ENCODE peak calls at places on chromosome 9, in five cellular contexts. O is HCT116, Q is IMR-90, X is prostate gland, A is stomach. T is an unnamed sample.

GRCh38 chr9:105296889-105297288 is 52.4 kb downstream of the SLC44A1 start:
- DNase-seq in X (no peak), A (no peak), Q (peak; percentile 90), O (peak; percentile 18), T (no peak)

GRCh38 chr9:94826644-94827410 is 100.3 kb downstream of the AOPEP start:
- DNase-seq in A (no peak), X (no peak), Q (no peak), O (no peak), T (no peak)

GRCh38 chr9:80701061-80701460 is 988.3 kb downstream of the TLE1 start:
- DNase-seq in A (no peak), Q (peak; percentile 8), O (no peak), X (no peak), T (no peak)

GRCh38 chr9:121538221-121538620 is 38.6 kb upstream of the GGTA1 start:
- DNase-seq in X (no peak), Q (no peak), O (peak; percentile 48), A (no peak), T (no peak)

GRCh38 chr9:99822596-99823391 is 1.1 kb downstream of the NR4A3 start:
- DNase-seq in A (peak; percentile 42), X (peak; percentile 16), O (no peak), Q (peak; percentile 51), T (peak; percentile 36)

GRCh38 chr9:124369236-124369797 is 45.9 kb downstream of the PSMB7 start:
- DNase-seq in A (no peak), O (no peak), Q (no peak), X (no peak), T (no peak)

GRCh38 chr9:135310134-135310533 is 169.4 kb upstream of the PPP1R26 start:
- DNase-seq in X (no peak), O (no peak), A (no peak), Q (no peak), T (no peak)

GRCh38 chr9:123406691-123407536 is 50.9 kb downstream of the CRB2 start:
- DNase-seq in X (no peak), O (no peak), Q (peak; percentile 33), A (no peak), T (no peak)

GRCh38 chr9:128999581-129000206 is 28.4 kb downstream of the SH3GLB2 start:
- DNase-seq in X (no peak), A (no peak), Q (no peak), O (no peak), T (no peak)

GRCh38 chr9:35521708-35522107 is 31.8 kb downstream of the RUSC2 start:
- DNase-seq in O (no peak), X (no peak), Q (peak; percentile 88), A (no peak), T (no peak)

GRCh38 chr9:126412945-126413344 is 86.3 kb downstream of the MVB12B start:
- DNase-seq in A (no peak), O (no peak), Q (no peak), X (no peak), T (no peak)

GRCh38 chr9:102518324-102518723 is 476.8 kb upstream of the CYLC2 start:
- DNase-seq in Q (no peak), A (peak; percentile 61), O (no peak), X (no peak), T (peak; percentile 35)

GRCh38 chr9:124208571-124208970 is 49.2 kb upstream of the NEK6 start:
- DNase-seq in X (no peak), O (no peak), A (no peak), Q (no peak), T (no peak)

GRCh38 chr9:79671558-79671957 is 99.8 kb downstream of the TLE4 start:
- DNase-seq in O (no peak), X (no peak), A (no peak), Q (peak; percentile 47), T (no peak)

GRCh38 chr9:7011395-7012067 is 253.8 kb downstream of the KDM4C start:
- DNase-seq in X (no peak), O (no peak), A (no peak), Q (no peak), T (no peak)

GRCh38 chr9:135840107-135840506 is 67.2 kb downstream of the CAMSAP1 start:
- DNase-seq in O (no peak), Q (no peak), X (no peak), A (no peak), T (no peak)

GRCh38 chr9:134855231-134855899 is 25.2 kb upstream of the FCN2 start:
- DNase-seq in O (no peak), X (no peak), Q (no peak), A (no peak), T (no peak)

GRCh38 chr9:36980148-36980974 is 53.7 kb downstream of the PAX5 start:
- DNase-seq in O (peak; percentile 19), X (no peak), Q (no peak), A (no peak), T (no peak)

GRCh38 chr9:6584881-6585597 is 60.5 kb downstream of the GLDC start:
- DNase-seq in X (no peak), Q (peak; percentile 40), O (peak; percentile 23), A (no peak), T (no peak)

GRCh38 chr9:123111427-123111826 is 78.0 kb downstream of the GPR21 start:
- DNase-seq in A (peak; percentile 38), Q (no peak), X (peak; percentile 36), O (no peak), T (no peak)

GRCh38 chr9:110575952-110576351 is 3.6 kb downstream of the SVEP1 start:
- DNase-seq in O (no peak), X (no peak), Q (no peak), A (no peak), T (no peak)

GRCh38 chr9:125142560-125143376 is 560 bp downstream of the SCAI start:
- DNase-seq in X (no peak), O (no peak), A (no peak), Q (no peak), T (no peak)

GRCh38 chr9:116692619-116693018 is 5.5 kb downstream of the TRIM32 start:
- DNase-seq in Q (no peak), O (no peak), X (no peak), A (no peak), T (no peak)
- H3K4me3 ChIP-seq in Q (no peak overlapping the region), O (no peak overlapping the region), X (no peak overlapping the region), A (no peak overlapping the region), T (no peak overlapping the region)

GRCh38 chr9:91008568-91008967 is 206.9 kb downstream of the SYK start:
- DNase-seq in X (no peak), Q (no peak), O (no peak), A (no peak), T (no peak)

GRCh38 chr9:91004992-91005391 is 203.4 kb downstream of the SYK start:
- DNase-seq in A (no peak), O (no peak), Q (no peak), X (no peak), T (no peak)

GRCh38 chr9:91001146-91001611 is 199.6 kb downstream of the SYK start:
- DNase-seq in O (peak; percentile 85), X (peak; percentile 47), A (peak; percentile 39), Q (peak; percentile 61), T (no peak)

GRCh38 chr9:91006046-91006445 is 204.4 kb downstream of the SYK start:
- DNase-seq in X (no peak), A (no peak), Q (no peak), O (no peak), T (no peak)

GRCh38 chr9:91004484-91004883 is 202.9 kb downstream of the SYK start:
- DNase-seq in Q (no peak), O (no peak), X (no peak), A (no peak), T (no peak)
- H3K27ac ChIP-seq in Q (no peak overlapping the region), O (no peak overlapping the region), X (no peak overlapping the region), A (no peak overlapping the region), T (no peak overlapping the region)

GRCh38 chr9:89418882-89419641 is 78.9 kb downstream of the SEMA4D start:
- DNase-seq in A (no peak), O (no peak), X (no peak), Q (no peak), T (peak; percentile 37)
- H3K36me3 ChIP-seq in A (peaks cover 5% of the 10 kb centered on the region), O (no peaks in the 10 kb centered on the region), X (no peaks in the 10 kb centered on the region), Q (no peaks in the 10 kb centered on the region), T (no peaks in the 10 kb centered on the region)

GRCh38 chr9:98383758-98384157 is 128.3 kb upstream of the TBC1D2 start:
- DNase-seq in X (no peak), A (no peak), O (no peak), Q (peak; percentile 46), T (no peak)

GRCh38 chr9:98381311-98382103 is 126.1 kb upstream of the TBC1D2 start:
- DNase-seq in O (no peak), A (no peak), X (no peak), Q (no peak), T (no peak)

GRCh38 chr9:98379572-98379971 is 124.1 kb upstream of the TBC1D2 start:
- DNase-seq in A (no peak), O (no peak), X (no peak), Q (no peak), T (no peak)

GRCh38 chr9:98378206-98379193 is 123.1 kb upstream of the TBC1D2 start:
- DNase-seq in A (no peak), Q (peak; percentile 33), X (no peak), O (no peak), T (no peak)

GRCh38 chr9:98380065-98380681 is 124.7 kb upstream of the TBC1D2 start:
- DNase-seq in A (no peak), X (no peak), Q (peak; percentile 65), O (no peak), T (peak; percentile 30)
- H3K4me3 ChIP-seq in A (no peak overlapping the region), X (no peak overlapping the region), Q (no peak overlapping the region), O (no peak overlapping the region), T (no peak overlapping the region)

GRCh38 chr9:89435315-89435823 is 62.5 kb downstream of the SEMA4D start:
- DNase-seq in X (peak; percentile 90), Q (no peak), O (peak; percentile 43), A (peak; percentile 90), T (peak; percentile 72)

GRCh38 chr9:89433826-89434225 is 64.1 kb downstream of the SEMA4D start:
- DNase-seq in A (no peak), X (no peak), Q (peak; percentile 76), O (no peak), T (no peak)

GRCh38 chr9:89432986-89433530 is 64.9 kb downstream of the SEMA4D start:
- DNase-seq in X (no peak), O (no peak), A (no peak), Q (no peak), T (no peak)

GRCh38 chr9:89436326-89436725 is 61.6 kb downstream of the SEMA4D start:
- DNase-seq in Q (no peak), X (no peak), A (no peak), O (no peak), T (no peak)

GRCh38 chr9:89434636-89435314 is 63.1 kb downstream of the SEMA4D start:
- DNase-seq in A (no peak), O (no peak), Q (no peak), X (no peak), T (no peak)
- H3K27ac ChIP-seq in A (peak overlapping the region; percentile 71), O (no peak overlapping the region), Q (no peak overlapping the region), X (peak overlapping the region; percentile 3), T (peak overlapping the region; percentile 17)

DNA sequence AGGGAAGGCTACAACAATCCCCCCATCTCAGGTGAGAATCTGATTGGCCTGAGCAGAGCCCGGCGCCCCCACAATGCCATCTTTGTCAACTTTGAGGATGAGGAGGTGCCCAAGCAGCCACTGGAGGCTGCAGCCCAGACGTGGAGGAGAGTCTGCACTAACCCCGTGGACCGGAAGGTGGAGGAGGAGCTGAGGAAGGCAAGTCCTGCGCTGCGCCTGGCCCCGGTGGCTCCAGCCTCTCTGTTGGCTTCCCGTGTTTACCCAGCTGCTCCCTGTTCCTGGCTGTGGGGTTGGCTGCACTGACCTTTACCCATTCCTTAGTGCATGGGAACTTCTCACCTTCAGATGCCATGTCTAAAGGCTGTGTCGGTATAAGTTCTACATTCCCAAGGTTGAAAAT is 11.0 kb upstream of the CEL start:
- DNase-seq in O (no peak), A (peak; percentile 87), X (no peak), Q (no peak), T (peak; percentile 94)
- H3K36me3 ChIP-seq in O (peaks cover 47% of the 10 kb centered on the region), A (peaks cover 100% of the 10 kb centered on the region), X (peaks cover 19% of the 10 kb centered on the region), Q (peaks cover 62% of the 10 kb centered on the region), T (peaks cover 5% of the 10 kb centered on the region)

T was measured in pancreas.